ENCODE peak calls at places on chromosome 5, in six cellular contexts. C, M, R, G, N and V are unnamed samples. For H3K9me3, the result is how much of the 10 kb centered on the place peaks cover.

GRCh38 chr5:42993516-42994284 is 46.4 kb downstream of the ANXA2R start:
- DNase-seq in R (no peak), M (no peak), N (no peak), C (peak), G (no peak), V (no peak)

GRCh38 chr5:53095931-53096525 is 13.5 kb downstream of the MOCS2 start:
- DNase-seq in G (peak), N (peak), C (no peak), M (peak), R (peak), V (peak)

GRCh38 chr5:174056064-174056842 is 10.7 kb downstream of the NSG2 start:
- DNase-seq in G (no peak), N (no peak), C (no peak), R (no peak), M (no peak), V (no peak)

GRCh38 chr5:159725475-159725874 is 190.8 kb upstream of the ADRA1B start:
- DNase-seq in C (no peak), G (no peak), R (no peak), N (no peak), M (no peak), V (no peak)

GRCh38 chr5:115532517-115532916 is 12.1 kb downstream of the FEM1C start:
- DNase-seq in G (no peak), R (no peak), M (no peak), N (no peak), C (no peak), V (no peak)

GRCh38 chr5:173689171-173689676 is 72.8 kb upstream of the BOD1 start:
- DNase-seq in C (no peak), G (no peak), M (no peak), N (no peak), R (peak), V (peak)

GRCh38 chr5:131068893-131069643 is 96.0 kb downstream of the HINT1 start:
- DNase-seq in R (no peak), C (no peak), N (no peak), M (no peak), G (no peak), V (peak)

GRCh38 chr5:173794901-173795416 is 93.2 kb upstream of the CPEB4 start:
- DNase-seq in M (no peak), N (no peak), R (no peak), G (no peak), C (no peak), V (no peak)

GRCh38 chr5:67493676-67494075 is 297.1 kb upstream of the CD180 start:
- DNase-seq in R (peak), G (peak), N (no peak), M (no peak), C (no peak), V (peak)

GRCh38 chr5:93070938-93071337 is 510.1 kb downstream of the NR2F1-AS1 start:
- DNase-seq in G (no peak), N (no peak), C (no peak), M (no peak), R (no peak), V (no peak)

GRCh38 chr5:55306641-55307382 is 682 bp downstream of the DHX29 start:
- DNase-seq in R (no peak), G (peak), C (no peak), M (no peak), N (no peak), V (peak)

GRCh38 chr5:126594676-126595485 is at the start of gene ALDH7A1:
- DNase-seq in M (peak), N (peak), R (peak), G (peak), C (peak), V (peak)

GRCh38 chr5:179882338-179882737 is 23.7 kb upstream of the MRNIP start:
- DNase-seq in R (no peak), G (no peak), M (no peak), N (no peak), C (no peak), V (no peak)

GRCh38 chr5:141947366-141947765 is 10.6 kb downstream of the PCDH12 start:
- DNase-seq in M (no peak), G (no peak), R (no peak), N (no peak), C (no peak), V (no peak)

GRCh38 chr5:177610770-177611445 is 11.0 kb downstream of the B4GALT7 start:
- DNase-seq in C (no peak), R (no peak), N (peak), G (no peak), M (no peak), V (no peak)

GRCh38 chr5:167916706-167917105 is 374.7 kb upstream of the WWC1 start:
- DNase-seq in R (no peak), C (peak), M (no peak), G (peak), N (no peak), V (peak)

GRCh38 chr5:110644357-110644756 is 82.1 kb downstream of the TMEM232 start:
- DNase-seq in R (no peak), M (no peak), N (no peak), G (no peak), C (peak), V (no peak)

GRCh38 chr5:92749943-92750342 is 831.1 kb downstream of the NR2F1-AS1 start:
- DNase-seq in G (no peak), M (no peak), C (peak), R (peak), N (no peak), V (no peak)

GRCh38 chr5:59466271-59466670 is 427.3 kb downstream of the PDE4D start:
- DNase-seq in N (no peak), M (no peak), C (no peak), G (no peak), R (peak), V (peak)

GRCh38 chr5:136769900-136770684 is 404.7 kb upstream of the TRPC7 start:
- DNase-seq in M (peak), C (peak), G (peak), R (peak), N (peak), V (peak)

GRCh38 chr5:137561572-137561971 is 62.4 kb upstream of the SPOCK1 start:
- DNase-seq in R (no peak), C (peak), N (no peak), M (no peak), G (no peak), V (no peak)

GRCh38 chr5:108858959-108859358 is 111.3 kb downstream of the FER start:
- DNase-seq in C (no peak), R (no peak), G (no peak), M (no peak), N (no peak), V (peak)

GRCh38 chr5:172828911-172829431 is 5.1 kb upstream of the ERGIC1 start:
- DNase-seq in M (no peak), G (no peak), C (peak), R (no peak), N (no peak), V (no peak)

GRCh38 chr5:146079695-146080361 is 25.5 kb downstream of the PLAC8L1 start:
- DNase-seq in G (no peak), N (no peak), M (no peak), R (no peak), C (peak), V (no peak)

GRCh38 chr5:51685399-51685798 is 302.2 kb downstream of the ISL1 start:
- DNase-seq in M (no peak), R (no peak), N (no peak), G (no peak), C (no peak), V (no peak)

GRCh38 chr5:78760411-78761169 is 112.0 kb upstream of the LHFPL2 start:
- DNase-seq in N (no peak), M (no peak), C (no peak), R (no peak), G (no peak), V (no peak)

GRCh38 chr5:10634562-10634961 is 70.7 kb downstream of the ANKRD33B start:
- DNase-seq in G (no peak), N (no peak), M (no peak), R (no peak), C (no peak), V (no peak)

DNA sequence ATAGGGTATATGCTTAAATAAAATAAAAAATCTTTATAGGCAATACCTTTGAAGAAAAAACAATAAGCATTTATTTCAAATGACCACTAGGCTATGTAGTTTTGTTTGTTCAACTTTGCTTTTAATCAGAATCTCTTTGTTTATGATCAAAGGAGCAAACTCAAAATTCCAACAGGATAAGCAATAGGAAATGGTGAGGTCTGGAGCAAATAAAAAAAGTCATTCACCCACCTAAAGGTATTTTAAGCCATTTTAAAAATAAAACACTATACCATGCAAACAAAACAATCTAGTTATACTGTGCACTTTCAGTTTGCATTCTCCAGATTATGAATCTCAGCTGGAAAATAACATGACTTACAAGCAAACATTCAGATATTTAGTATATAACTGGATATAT is 35.3 kb upstream of the CYFIP2 start:
- DNase-seq in M (no peak), G (no peak), R (no peak), C (no peak), N (no peak), V (no peak)
- H3K9me3 ChIP-seq in M (under half), G (under half), R (under half), C (under half), N (under half), V (under half)

GRCh38 chr5:7397005-7397546 is 1.1 kb downstream of the ADCY2 start:
- DNase-seq in C (peak), N (no peak), M (no peak), R (peak), G (peak), V (no peak)
- TF ChIP-seq CTCF in C (no peak), N (peak), M (no peak), R (peak), G (no peak), V (no peak)

DNA sequence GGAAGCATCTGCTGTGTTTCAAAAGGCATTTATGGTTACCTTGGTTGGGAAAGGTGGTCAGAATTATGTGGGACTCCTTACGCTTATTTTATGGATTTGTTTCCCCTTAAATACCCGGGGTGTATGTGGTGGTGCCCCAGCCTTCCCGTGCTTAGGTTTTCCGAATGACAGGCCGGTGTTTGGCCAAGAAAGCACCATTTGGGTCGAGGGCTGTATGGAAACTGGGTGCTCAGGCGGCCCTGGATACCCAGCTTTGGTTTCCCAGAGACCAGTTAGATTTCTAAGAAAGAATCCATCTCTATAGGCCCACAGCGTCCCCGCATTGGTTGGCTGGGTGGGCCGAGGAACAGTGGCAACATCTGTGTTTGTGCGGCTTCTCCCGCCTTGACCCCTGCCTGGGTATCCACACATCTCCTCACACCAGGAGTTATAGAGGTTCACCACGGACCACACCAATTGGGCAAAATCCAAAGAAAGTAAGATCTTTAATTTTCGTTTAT is 868 bp downstream of the ARHGEF28 start:
- DNase-seq in M (no peak), C (no peak), N (no peak), R (no peak), G (no peak), V (no peak)
- H3K4me3 ChIP-seq in M (peak), C (peak), N (peak), R (peak), G (peak), V (peak)

DNA sequence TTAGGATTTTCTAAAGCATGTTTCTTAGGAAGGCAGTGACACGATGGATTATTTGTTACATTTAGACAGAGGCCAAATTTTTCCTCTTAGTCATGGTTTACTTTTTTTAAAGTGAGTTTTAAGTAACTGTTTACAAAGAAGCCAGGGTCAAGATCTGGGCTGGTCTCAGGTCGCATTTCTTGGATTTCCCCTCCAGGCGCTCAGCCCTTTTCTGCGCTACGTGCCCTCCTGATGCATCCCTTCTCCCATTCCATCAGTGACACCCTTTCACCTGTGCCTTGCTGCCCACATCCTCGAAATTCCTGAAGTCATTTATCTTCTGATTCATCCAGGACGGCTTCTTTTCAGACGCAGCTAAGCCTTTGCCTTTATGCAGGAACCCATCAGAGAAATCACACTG is 330.3 kb downstream of the IRX1 start:
- DNase-seq in R (no peak), C (no peak), M (no peak), G (no peak), N (no peak), V (no peak)
- H3K9me3 ChIP-seq in R (under half), C (under half), M (under half), G (under half), N (under half), V (under half)